ENCODE peak calls at places on chromosomes 12 and 14, in seven cellular contexts. One of them, this sample, is unnamed.

GRCh38 chr12:125773033-125773432 is 707.8 kb downstream of the AACS start:
- DNase-seq in HS-5: no peak
- DNase-seq in GM10248: peak
- DNase-seq in stimulated activated CD8-positive, alpha-beta memory T cell treated with anti-CD3 and anti-CD28 coated beads, Interleukin-4, amount 100 ng/mL, for 4 hours: no peak
- DNase-seq in NK-92 treated with Interleukin-12 subunit alpha and Interleukin-12 subunit beta, amount 100 ng/mL, for 24 hours: no peak
- DNase-seq in Panc1: no peak
- DNase-seq in foreskin keratinocyte: no peak
- DNase-seq in this sample: no peak

GRCh38 chr12:39296496-39296895 is 146.4 kb downstream of the KIF21A start:
- DNase-seq in GM10248: no peak
- DNase-seq in stimulated activated CD8-positive, alpha-beta memory T cell treated with anti-CD3 and anti-CD28 coated beads, Interleukin-4, amount 100 ng/mL, for 4 hours: no peak
- DNase-seq in HS-5: no peak
- DNase-seq in foreskin keratinocyte: no peak
- DNase-seq in NK-92 treated with Interleukin-12 subunit alpha and Interleukin-12 subunit beta, amount 100 ng/mL, for 24 hours: no peak
- DNase-seq in Panc1: no peak
- DNase-seq in this sample: no peak

GRCh38 chr12:65536876-65537661 is 258.6 kb downstream of the MSRB3 start:
- DNase-seq in stimulated activated CD8-positive, alpha-beta memory T cell treated with anti-CD3 and anti-CD28 coated beads, Interleukin-4, amount 100 ng/mL, for 4 hours: no peak
- DNase-seq in NK-92 treated with Interleukin-12 subunit alpha and Interleukin-12 subunit beta, amount 100 ng/mL, for 24 hours: no peak
- DNase-seq in HS-5: peak
- DNase-seq in foreskin keratinocyte: peak
- DNase-seq in Panc1: peak
- DNase-seq in GM10248: no peak
- DNase-seq in this sample: no peak

GRCh38 chr12:122950276-122950675 is 16.0 kb downstream of the ABCB9 start:
- DNase-seq in foreskin keratinocyte: no peak
- DNase-seq in GM10248: no peak
- DNase-seq in stimulated activated CD8-positive, alpha-beta memory T cell treated with anti-CD3 and anti-CD28 coated beads, Interleukin-4, amount 100 ng/mL, for 4 hours: no peak
- DNase-seq in HS-5: no peak
- DNase-seq in NK-92 treated with Interleukin-12 subunit alpha and Interleukin-12 subunit beta, amount 100 ng/mL, for 24 hours: no peak
- DNase-seq in Panc1: no peak
- DNase-seq in this sample: no peak

GRCh38 chr14:98101323-98101722 is 1170.7 kb downstream of the BCL11B start:
- DNase-seq in foreskin keratinocyte: no peak
- DNase-seq in HS-5: no peak
- DNase-seq in Panc1: no peak
- DNase-seq in stimulated activated CD8-positive, alpha-beta memory T cell treated with anti-CD3 and anti-CD28 coated beads, Interleukin-4, amount 100 ng/mL, for 4 hours: no peak
- DNase-seq in GM10248: no peak
- DNase-seq in NK-92 treated with Interleukin-12 subunit alpha and Interleukin-12 subunit beta, amount 100 ng/mL, for 24 hours: no peak
- DNase-seq in this sample: no peak

GRCh38 chr14:54606631-54607133 is 39.8 kb downstream of the SAMD4A start:
- DNase-seq in foreskin keratinocyte: peak
- DNase-seq in NK-92 treated with Interleukin-12 subunit alpha and Interleukin-12 subunit beta, amount 100 ng/mL, for 24 hours: no peak
- DNase-seq in Panc1: no peak
- DNase-seq in HS-5: no peak
- DNase-seq in GM10248: no peak
- DNase-seq in stimulated activated CD8-positive, alpha-beta memory T cell treated with anti-CD3 and anti-CD28 coated beads, Interleukin-4, amount 100 ng/mL, for 4 hours: no peak
- DNase-seq in this sample: no peak

GRCh38 chr14:31842905-31843304 is 234.2 kb upstream of the ARHGAP5 start:
- DNase-seq in stimulated activated CD8-positive, alpha-beta memory T cell treated with anti-CD3 and anti-CD28 coated beads, Interleukin-4, amount 100 ng/mL, for 4 hours: no peak
- DNase-seq in HS-5: no peak
- DNase-seq in foreskin keratinocyte: no peak
- DNase-seq in Panc1: no peak
- DNase-seq in NK-92 treated with Interleukin-12 subunit alpha and Interleukin-12 subunit beta, amount 100 ng/mL, for 24 hours: no peak
- DNase-seq in GM10248: no peak
- DNase-seq in this sample: no peak

GRCh38 chr14:94598816-94599655 is 13.2 kb upstream of the SERPINA3 start:
- DNase-seq in foreskin keratinocyte: peak
- DNase-seq in GM10248: no peak
- DNase-seq in stimulated activated CD8-positive, alpha-beta memory T cell treated with anti-CD3 and anti-CD28 coated beads, Interleukin-4, amount 100 ng/mL, for 4 hours: no peak
- DNase-seq in Panc1: no peak
- DNase-seq in NK-92 treated with Interleukin-12 subunit alpha and Interleukin-12 subunit beta, amount 100 ng/mL, for 24 hours: no peak
- DNase-seq in HS-5: peak
- DNase-seq in this sample: peak

GRCh38 chr14:35855886-35856481 is 29.8 kb downstream of the BRMS1L start:
- DNase-seq in stimulated activated CD8-positive, alpha-beta memory T cell treated with anti-CD3 and anti-CD28 coated beads, Interleukin-4, amount 100 ng/mL, for 4 hours: no peak
- DNase-seq in foreskin keratinocyte: no peak
- DNase-seq in Panc1: no peak
- DNase-seq in NK-92 treated with Interleukin-12 subunit alpha and Interleukin-12 subunit beta, amount 100 ng/mL, for 24 hours: no peak
- DNase-seq in GM10248: peak
- DNase-seq in HS-5: no peak
- DNase-seq in this sample: no peak

GRCh38 chr12:18723752-18724151 is 14.1 kb downstream of the PLCZ1 start:
- DNase-seq in Panc1: peak
- DNase-seq in stimulated activated CD8-positive, alpha-beta memory T cell treated with anti-CD3 and anti-CD28 coated beads, Interleukin-4, amount 100 ng/mL, for 4 hours: no peak
- DNase-seq in HS-5: peak
- DNase-seq in GM10248: no peak
- DNase-seq in foreskin keratinocyte: peak
- DNase-seq in NK-92 treated with Interleukin-12 subunit alpha and Interleukin-12 subunit beta, amount 100 ng/mL, for 24 hours: no peak
- DNase-seq in this sample: no peak

GRCh38 chr14:101134851-101135486 is 231.4 kb upstream of the RTL1 start:
- DNase-seq in GM10248: no peak
- DNase-seq in foreskin keratinocyte: no peak
- DNase-seq in Panc1: no peak
- DNase-seq in stimulated activated CD8-positive, alpha-beta memory T cell treated with anti-CD3 and anti-CD28 coated beads, Interleukin-4, amount 100 ng/mL, for 4 hours: no peak
- DNase-seq in NK-92 treated with Interleukin-12 subunit alpha and Interleukin-12 subunit beta, amount 100 ng/mL, for 24 hours: no peak
- DNase-seq in HS-5: no peak
- DNase-seq in this sample: no peak

GRCh38 chr14:101019974-101020710 is 116.6 kb upstream of the RTL1 start:
- DNase-seq in HS-5: no peak
- DNase-seq in stimulated activated CD8-positive, alpha-beta memory T cell treated with anti-CD3 and anti-CD28 coated beads, Interleukin-4, amount 100 ng/mL, for 4 hours: no peak
- DNase-seq in Panc1: no peak
- DNase-seq in GM10248: no peak
- DNase-seq in foreskin keratinocyte: no peak
- DNase-seq in NK-92 treated with Interleukin-12 subunit alpha and Interleukin-12 subunit beta, amount 100 ng/mL, for 24 hours: no peak
- DNase-seq in this sample: peak

GRCh38 chr14:58138065-58138718 is 13.8 kb downstream of the ARMH4 start:
- DNase-seq in stimulated activated CD8-positive, alpha-beta memory T cell treated with anti-CD3 and anti-CD28 coated beads, Interleukin-4, amount 100 ng/mL, for 4 hours: no peak
- DNase-seq in GM10248: no peak
- DNase-seq in foreskin keratinocyte: no peak
- DNase-seq in HS-5: no peak
- DNase-seq in Panc1: no peak
- DNase-seq in NK-92 treated with Interleukin-12 subunit alpha and Interleukin-12 subunit beta, amount 100 ng/mL, for 24 hours: no peak
- DNase-seq in this sample: no peak

GRCh38 chr12:98758331-98758730 is 113.2 kb downstream of the APAF1 start:
- DNase-seq in HS-5: no peak
- DNase-seq in stimulated activated CD8-positive, alpha-beta memory T cell treated with anti-CD3 and anti-CD28 coated beads, Interleukin-4, amount 100 ng/mL, for 4 hours: no peak
- DNase-seq in NK-92 treated with Interleukin-12 subunit alpha and Interleukin-12 subunit beta, amount 100 ng/mL, for 24 hours: no peak
- DNase-seq in foreskin keratinocyte: no peak
- DNase-seq in Panc1: no peak
- DNase-seq in GM10248: no peak
- DNase-seq in this sample: no peak

GRCh38 chr12:72790273-72790672 is 518.1 kb downstream of the TRHDE start:
- DNase-seq in NK-92 treated with Interleukin-12 subunit alpha and Interleukin-12 subunit beta, amount 100 ng/mL, for 24 hours: no peak
- DNase-seq in HS-5: peak
- DNase-seq in stimulated activated CD8-positive, alpha-beta memory T cell treated with anti-CD3 and anti-CD28 coated beads, Interleukin-4, amount 100 ng/mL, for 4 hours: no peak
- DNase-seq in GM10248: no peak
- DNase-seq in foreskin keratinocyte: peak
- DNase-seq in Panc1: no peak
- DNase-seq in this sample: no peak

GRCh38 chr12:124626841-124627502 is 59.6 kb upstream of the NCOR2 start:
- DNase-seq in Panc1: no peak
- DNase-seq in HS-5: no peak
- DNase-seq in stimulated activated CD8-positive, alpha-beta memory T cell treated with anti-CD3 and anti-CD28 coated beads, Interleukin-4, amount 100 ng/mL, for 4 hours: no peak
- DNase-seq in foreskin keratinocyte: no peak
- DNase-seq in NK-92 treated with Interleukin-12 subunit alpha and Interleukin-12 subunit beta, amount 100 ng/mL, for 24 hours: no peak
- DNase-seq in GM10248: no peak
- DNase-seq in this sample: no peak

GRCh38 chr12:68759852-68760251 is 13.9 kb downstream of the SLC35E3 start:
- DNase-seq in NK-92 treated with Interleukin-12 subunit alpha and Interleukin-12 subunit beta, amount 100 ng/mL, for 24 hours: no peak
- DNase-seq in HS-5: no peak
- DNase-seq in foreskin keratinocyte: no peak
- DNase-seq in stimulated activated CD8-positive, alpha-beta memory T cell treated with anti-CD3 and anti-CD28 coated beads, Interleukin-4, amount 100 ng/mL, for 4 hours: no peak
- DNase-seq in Panc1: no peak
- DNase-seq in GM10248: no peak
- DNase-seq in this sample: no peak

GRCh38 chr12:104909761-104910160 is 48.3 kb downstream of the SLC41A2 start:
- DNase-seq in HS-5: no peak
- DNase-seq in GM10248: no peak
- DNase-seq in foreskin keratinocyte: peak
- DNase-seq in Panc1: no peak
- DNase-seq in stimulated activated CD8-positive, alpha-beta memory T cell treated with anti-CD3 and anti-CD28 coated beads, Interleukin-4, amount 100 ng/mL, for 4 hours: no peak
- DNase-seq in NK-92 treated with Interleukin-12 subunit alpha and Interleukin-12 subunit beta, amount 100 ng/mL, for 24 hours: no peak
- DNase-seq in this sample: no peak

GRCh38 chr14:54106802-54107377 is 150.3 kb upstream of the BMP4 start:
- DNase-seq in HS-5: no peak
- DNase-seq in GM10248: no peak
- DNase-seq in stimulated activated CD8-positive, alpha-beta memory T cell treated with anti-CD3 and anti-CD28 coated beads, Interleukin-4, amount 100 ng/mL, for 4 hours: no peak
- DNase-seq in Panc1: no peak
- DNase-seq in foreskin keratinocyte: peak
- DNase-seq in NK-92 treated with Interleukin-12 subunit alpha and Interleukin-12 subunit beta, amount 100 ng/mL, for 24 hours: no peak
- DNase-seq in this sample: no peak

GRCh38 chr12:64243809-64244208 is 21.7 kb upstream of the KICS2 start:
- DNase-seq in Panc1: no peak
- DNase-seq in stimulated activated CD8-positive, alpha-beta memory T cell treated with anti-CD3 and anti-CD28 coated beads, Interleukin-4, amount 100 ng/mL, for 4 hours: no peak
- DNase-seq in foreskin keratinocyte: no peak
- DNase-seq in HS-5: no peak
- DNase-seq in GM10248: no peak
- DNase-seq in NK-92 treated with Interleukin-12 subunit alpha and Interleukin-12 subunit beta, amount 100 ng/mL, for 24 hours: no peak
- DNase-seq in this sample: no peak

GRCh38 chr14:48874701-48875100 is 711.5 kb downstream of the RPS29 start:
- DNase-seq in stimulated activated CD8-positive, alpha-beta memory T cell treated with anti-CD3 and anti-CD28 coated beads, Interleukin-4, amount 100 ng/mL, for 4 hours: no peak
- DNase-seq in foreskin keratinocyte: no peak
- DNase-seq in HS-5: no peak
- DNase-seq in NK-92 treated with Interleukin-12 subunit alpha and Interleukin-12 subunit beta, amount 100 ng/mL, for 24 hours: no peak
- DNase-seq in GM10248: no peak
- DNase-seq in Panc1: no peak
- DNase-seq in this sample: no peak

GRCh38 chr14:53432378-53432802 is 279.3 kb upstream of the DDHD1 start:
- DNase-seq in NK-92 treated with Interleukin-12 subunit alpha and Interleukin-12 subunit beta, amount 100 ng/mL, for 24 hours: peak
- DNase-seq in HS-5: no peak
- DNase-seq in foreskin keratinocyte: peak
- DNase-seq in stimulated activated CD8-positive, alpha-beta memory T cell treated with anti-CD3 and anti-CD28 coated beads, Interleukin-4, amount 100 ng/mL, for 4 hours: no peak
- DNase-seq in GM10248: peak
- DNase-seq in Panc1: peak
- DNase-seq in this sample: no peak

GRCh38 chr12:78898416-78898815 is 33.8 kb downstream of the SYT1 start:
- DNase-seq in Panc1: no peak
- DNase-seq in stimulated activated CD8-positive, alpha-beta memory T cell treated with anti-CD3 and anti-CD28 coated beads, Interleukin-4, amount 100 ng/mL, for 4 hours: no peak
- DNase-seq in foreskin keratinocyte: no peak
- DNase-seq in GM10248: no peak
- DNase-seq in HS-5: no peak
- DNase-seq in NK-92 treated with Interleukin-12 subunit alpha and Interleukin-12 subunit beta, amount 100 ng/mL, for 24 hours: no peak
- DNase-seq in this sample: no peak

GRCh38 chr12:92114834-92115233 is 30.8 kb downstream of the BTG1 start:
- DNase-seq in Panc1: no peak
- DNase-seq in NK-92 treated with Interleukin-12 subunit alpha and Interleukin-12 subunit beta, amount 100 ng/mL, for 24 hours: no peak
- DNase-seq in GM10248: no peak
- DNase-seq in HS-5: no peak
- DNase-seq in stimulated activated CD8-positive, alpha-beta memory T cell treated with anti-CD3 and anti-CD28 coated beads, Interleukin-4, amount 100 ng/mL, for 4 hours: no peak
- DNase-seq in foreskin keratinocyte: no peak
- DNase-seq in this sample: no peak

GRCh38 chr14:65002586-65003210 is 16.0 kb downstream of the FNTB start:
- DNase-seq in GM10248: no peak
- DNase-seq in stimulated activated CD8-positive, alpha-beta memory T cell treated with anti-CD3 and anti-CD28 coated beads, Interleukin-4, amount 100 ng/mL, for 4 hours: no peak
- DNase-seq in Panc1: no peak
- DNase-seq in NK-92 treated with Interleukin-12 subunit alpha and Interleukin-12 subunit beta, amount 100 ng/mL, for 24 hours: no peak
- DNase-seq in foreskin keratinocyte: no peak
- DNase-seq in HS-5: no peak
- DNase-seq in this sample: no peak

GRCh38 chr12:85672436-85672835 is 163.8 kb downstream of the RASSF9 start:
- DNase-seq in stimulated activated CD8-positive, alpha-beta memory T cell treated with anti-CD3 and anti-CD28 coated beads, Interleukin-4, amount 100 ng/mL, for 4 hours: no peak
- DNase-seq in Panc1: no peak
- DNase-seq in GM10248: no peak
- DNase-seq in HS-5: no peak
- DNase-seq in foreskin keratinocyte: no peak
- DNase-seq in NK-92 treated with Interleukin-12 subunit alpha and Interleukin-12 subunit beta, amount 100 ng/mL, for 24 hours: no peak
- DNase-seq in this sample: no peak

GRCh38 chr12:82555699-82556098 is 131.0 kb upstream of the TMTC2 start:
- DNase-seq in GM10248: no peak
- DNase-seq in stimulated activated CD8-positive, alpha-beta memory T cell treated with anti-CD3 and anti-CD28 coated beads, Interleukin-4, amount 100 ng/mL, for 4 hours: no peak
- DNase-seq in foreskin keratinocyte: no peak
- DNase-seq in HS-5: no peak
- DNase-seq in NK-92 treated with Interleukin-12 subunit alpha and Interleukin-12 subunit beta, amount 100 ng/mL, for 24 hours: no peak
- DNase-seq in Panc1: no peak
- DNase-seq in this sample: no peak

GRCh38 chr12:32483499-32483898 is 84.1 kb downstream of the FGD4 start:
- DNase-seq in Panc1: no peak
- DNase-seq in NK-92 treated with Interleukin-12 subunit alpha and Interleukin-12 subunit beta, amount 100 ng/mL, for 24 hours: no peak
- DNase-seq in HS-5: no peak
- DNase-seq in foreskin keratinocyte: no peak
- DNase-seq in stimulated activated CD8-positive, alpha-beta memory T cell treated with anti-CD3 and anti-CD28 coated beads, Interleukin-4, amount 100 ng/mL, for 4 hours: no peak
- DNase-seq in GM10248: no peak
- DNase-seq in this sample: no peak

GRCh38 chr12:45518516-45519235 is 210.8 kb upstream of the ARID2 start:
- DNase-seq in NK-92 treated with Interleukin-12 subunit alpha and Interleukin-12 subunit beta, amount 100 ng/mL, for 24 hours: no peak
- DNase-seq in stimulated activated CD8-positive, alpha-beta memory T cell treated with anti-CD3 and anti-CD28 coated beads, Interleukin-4, amount 100 ng/mL, for 4 hours: peak
- DNase-seq in foreskin keratinocyte: peak
- DNase-seq in GM10248: peak
- DNase-seq in HS-5: no peak
- DNase-seq in Panc1: no peak
- DNase-seq in this sample: no peak

GRCh38 chr14:65803886-65804285 is 391.4 kb downstream of the FUT8 start:
- DNase-seq in foreskin keratinocyte: no peak
- DNase-seq in HS-5: no peak
- DNase-seq in Panc1: no peak
- DNase-seq in NK-92 treated with Interleukin-12 subunit alpha and Interleukin-12 subunit beta, amount 100 ng/mL, for 24 hours: no peak
- DNase-seq in stimulated activated CD8-positive, alpha-beta memory T cell treated with anti-CD3 and anti-CD28 coated beads, Interleukin-4, amount 100 ng/mL, for 4 hours: no peak
- DNase-seq in GM10248: no peak
- DNase-seq in this sample: no peak

GRCh38 chr14:54564071-54564798 is 2.7 kb upstream of the SAMD4A start:
- DNase-seq in stimulated activated CD8-positive, alpha-beta memory T cell treated with anti-CD3 and anti-CD28 coated beads, Interleukin-4, amount 100 ng/mL, for 4 hours: no peak
- DNase-seq in HS-5: no peak
- DNase-seq in NK-92 treated with Interleukin-12 subunit alpha and Interleukin-12 subunit beta, amount 100 ng/mL, for 24 hours: no peak
- DNase-seq in Panc1: no peak
- DNase-seq in GM10248: peak
- DNase-seq in foreskin keratinocyte: peak
- DNase-seq in this sample: no peak